ENCODE peak calls at places on chromosome 10, in six cellular contexts. U is AG08395; B is CD8-positive, alpha-beta memory T cell; H is activated CD4-positive, CD25-positive, alpha-beta regulatory T cell treated with anti-CD3 and anti-CD28 coated beads, Interleukin-2, amount 50 U/mL, for 72 hours; E is lower lobe of right lung; O is nucleus accumbens. W is an unnamed sample.

GRCh38 chr10:30691601-30692015 is 62.1 kb upstream of the LYZL2 start:
- DNase-seq in U (peak), B (no peak), H (no peak), E (no peak), O (no peak), W (no peak)

GRCh38 chr10:17756557-17757208 is 4.7 kb downstream of the TMEM236 start:
- DNase-seq in U (peak), B (no peak), H (no peak), E (no peak), O (no peak), W (peak)

GRCh38 chr10:26215923-26216576 is 524 bp upstream of the GAD2 start:
- DNase-seq in U (peak), B (no peak), H (no peak), E (peak), O (peak), W (no peak)

GRCh38 chr10:100986952-100987684 is at the start of the genes MRPL43 and TWNK:
- DNase-seq in U (peak), B (peak), H (peak), E (peak), O (peak), W (peak)

GRCh38 chr10:102230264-102230860 is 4.3 kb downstream of the ELOVL3 start:
- DNase-seq in U (peak), B (peak), H (peak), E (peak), O (no peak), W (peak)

GRCh38 chr10:60032723-60033122 is 126.4 kb upstream of the CCDC6 start:
- DNase-seq in U (peak), B (no peak), H (no peak), E (no peak), O (peak), W (peak)

GRCh38 chr10:83871486-83872081 is 267.7 kb upstream of the GHITM start:
- DNase-seq in U (peak), B (peak), H (peak), E (peak), O (peak), W (peak)

GRCh38 chr10:126598009-126598408 is 72.5 kb downstream of the C10orf90 start:
- DNase-seq in U (peak), B (no peak), H (no peak), E (peak), O (no peak), W (peak)

GRCh38 chr10:60305394-60305892 is 84.2 kb downstream of the ANK3 start:
- DNase-seq in U (peak), B (no peak), H (no peak), E (no peak), O (no peak), W (no peak)

GRCh38 chr10:122420624-122421007 is 33.8 kb upstream of the ARMS2 start:
- DNase-seq in U (no peak), B (no peak), H (no peak), E (no peak), O (no peak), W (no peak)

GRCh38 chr10:75137533-75138438 is 26.3 kb downstream of the SAMD8 start:
- DNase-seq in U (peak), B (no peak), H (no peak), E (no peak), O (no peak), W (no peak)

GRCh38 chr10:11986593-11987216 is 55.9 kb downstream of the UPF2 start:
- DNase-seq in U (peak), B (peak), H (peak), E (peak), O (peak), W (peak)

GRCh38 chr10:49614242-49615198 is 683 bp downstream of the CHAT start:
- DNase-seq in U (no peak), B (no peak), H (peak), E (no peak), O (no peak), W (no peak)

GRCh38 chr10:91603931-91604331 is 28.9 kb downstream of the PPP1R3C start:
- DNase-seq in U (no peak), B (no peak), H (no peak), E (no peak), O (no peak), W (no peak)

GRCh38 chr10:119651514-119652327 is 541 bp downstream of the BAG3 start:
- DNase-seq in U (peak), B (no peak), H (peak), E (peak), O (no peak), W (peak)

GRCh38 chr10:109919224-109919623 is 4.1 kb downstream of the XPNPEP1 start:
- DNase-seq in U (no peak), B (no peak), H (no peak), E (no peak), O (no peak), W (no peak)

GRCh38 chr10:116721991-116722392 is 20.4 kb downstream of the HSPA12A start:
- DNase-seq in U (no peak), B (no peak), H (no peak), E (no peak), O (no peak), W (no peak)

GRCh38 chr10:107826166-107826565 is 661.7 kb upstream of the SORCS1 start:
- DNase-seq in U (no peak), B (no peak), H (no peak), E (no peak), O (no peak), W (no peak)

GRCh38 chr10:3887885-3888476 is 103.0 kb upstream of the KLF6 start:
- DNase-seq in U (peak), B (peak), H (no peak), E (no peak), O (no peak), W (peak)

GRCh38 chr10:17043586-17043985 is 86.0 kb downstream of the CUBN start:
- DNase-seq in U (no peak), B (no peak), H (no peak), E (no peak), O (no peak), W (no peak)